ENCODE peak calls at places on chromosomes 1 and 21, in seven cellular contexts. One of them, this sample, is unnamed.

GRCh38 chr1:94863297-94863911 is 43.2 kb downstream of the SLC44A3 start:
- DNase-seq in fibroblast of the aortic adventitia: peak; percentile 93
- DNase-seq in esophagus squamous epithelium: no peak
- DNase-seq in fibroblast of lung: peak; percentile 82
- DNase-seq in choroid plexus epithelial cell: peak; percentile 64
- DNase-seq in heart right ventricle: no peak
- DNase-seq in NB4: no peak
- DNase-seq in this sample: peak; percentile 53

GRCh38 chr1:24236170-24237045 is 49.3 kb upstream of the IFNLR1 start:
- DNase-seq in fibroblast of the aortic adventitia: peak; percentile 77
- DNase-seq in esophagus squamous epithelium: no peak
- DNase-seq in fibroblast of lung: peak; percentile 65
- DNase-seq in choroid plexus epithelial cell: peak; percentile 61
- DNase-seq in heart right ventricle: no peak
- DNase-seq in NB4: no peak
- DNase-seq in this sample: peak; percentile 55

GRCh38 chr1:33327587-33328325 is 6.9 kb upstream of the A3GALT2 start:
- DNase-seq in fibroblast of the aortic adventitia: peak; percentile 98
- DNase-seq in esophagus squamous epithelium: no peak
- DNase-seq in fibroblast of lung: peak; percentile 98
- DNase-seq in choroid plexus epithelial cell: peak; percentile 99
- DNase-seq in heart right ventricle: peak; percentile 42
- DNase-seq in NB4: peak; percentile 45
- DNase-seq in this sample: peak; percentile 92

GRCh38 chr1:184954232-184954995 is 19.9 kb downstream of the NIBAN1 start:
- DNase-seq in fibroblast of the aortic adventitia: peak; percentile 53
- DNase-seq in esophagus squamous epithelium: no peak
- DNase-seq in fibroblast of lung: no peak
- DNase-seq in choroid plexus epithelial cell: no peak
- DNase-seq in heart right ventricle: no peak
- DNase-seq in NB4: no peak
- DNase-seq in this sample: no peak

GRCh38 chr1:155729031-155729898 is 40.4 kb downstream of the DAP3 start:
- DNase-seq in fibroblast of the aortic adventitia: peak; percentile 75
- DNase-seq in esophagus squamous epithelium: no peak
- DNase-seq in fibroblast of lung: peak; percentile 71
- DNase-seq in choroid plexus epithelial cell: peak; percentile 87
- DNase-seq in heart right ventricle: no peak
- DNase-seq in NB4: peak; percentile 42
- DNase-seq in this sample: peak; percentile 73

GRCh38 chr1:100969336-100969735 is 56.2 kb downstream of the DPH5 start:
- DNase-seq in fibroblast of the aortic adventitia: no peak
- DNase-seq in esophagus squamous epithelium: no peak
- DNase-seq in fibroblast of lung: no peak
- DNase-seq in choroid plexus epithelial cell: no peak
- DNase-seq in heart right ventricle: no peak
- DNase-seq in NB4: no peak
- DNase-seq in this sample: no peak

GRCh38 chr1:71587961-71588360 is 507.1 kb upstream of the ZRANB2 start:
- DNase-seq in fibroblast of the aortic adventitia: peak; percentile 69
- DNase-seq in esophagus squamous epithelium: no peak
- DNase-seq in fibroblast of lung: peak; percentile 57
- DNase-seq in choroid plexus epithelial cell: no peak
- DNase-seq in heart right ventricle: no peak
- DNase-seq in NB4: peak; percentile 40
- DNase-seq in this sample: peak; percentile 26

GRCh38 chr1:156432109-156433018 is 63.4 kb downstream of the RHBG start:
- DNase-seq in fibroblast of the aortic adventitia: no peak
- DNase-seq in esophagus squamous epithelium: no peak
- DNase-seq in fibroblast of lung: no peak
- DNase-seq in choroid plexus epithelial cell: no peak
- DNase-seq in heart right ventricle: no peak
- DNase-seq in NB4: no peak
- DNase-seq in this sample: no peak

GRCh38 chr1:88398338-88398737 is 285.7 kb upstream of the PKN2 start:
- DNase-seq in fibroblast of the aortic adventitia: no peak
- DNase-seq in esophagus squamous epithelium: no peak
- DNase-seq in fibroblast of lung: no peak
- DNase-seq in choroid plexus epithelial cell: no peak
- DNase-seq in heart right ventricle: no peak
- DNase-seq in NB4: no peak
- DNase-seq in this sample: no peak

GRCh38 chr21:42153046-42153685 is 65.8 kb upstream of the ABCG1 start:
- DNase-seq in fibroblast of the aortic adventitia: no peak
- DNase-seq in esophagus squamous epithelium: no peak
- DNase-seq in fibroblast of lung: no peak
- DNase-seq in choroid plexus epithelial cell: no peak
- DNase-seq in heart right ventricle: no peak
- DNase-seq in NB4: no peak
- DNase-seq in this sample: no peak

GRCh38 chr21:43679951-43680350 is 20.6 kb downstream of the RRP1B start:
- DNase-seq in fibroblast of the aortic adventitia: no peak
- DNase-seq in esophagus squamous epithelium: no peak
- DNase-seq in fibroblast of lung: no peak
- DNase-seq in choroid plexus epithelial cell: no peak
- DNase-seq in heart right ventricle: no peak
- DNase-seq in NB4: no peak
- DNase-seq in this sample: no peak

GRCh38 chr1:19054216-19054615 is 97.7 kb upstream of the IFFO2 start:
- DNase-seq in fibroblast of the aortic adventitia: no peak
- DNase-seq in esophagus squamous epithelium: no peak
- DNase-seq in fibroblast of lung: no peak
- DNase-seq in choroid plexus epithelial cell: no peak
- DNase-seq in heart right ventricle: no peak
- DNase-seq in NB4: no peak
- DNase-seq in this sample: no peak

GRCh38 chr1:153798468-153798780 is 23.2 kb downstream of the SLC27A3 start:
- DNase-seq in fibroblast of the aortic adventitia: no peak
- DNase-seq in esophagus squamous epithelium: no peak
- DNase-seq in fibroblast of lung: no peak
- DNase-seq in choroid plexus epithelial cell: no peak
- DNase-seq in heart right ventricle: no peak
- DNase-seq in NB4: no peak
- DNase-seq in this sample: no peak

GRCh38 chr1:201742476-201742875 is 86.5 kb upstream of the IPO9 start:
- DNase-seq in fibroblast of the aortic adventitia: no peak
- DNase-seq in esophagus squamous epithelium: no peak
- DNase-seq in fibroblast of lung: no peak
- DNase-seq in choroid plexus epithelial cell: peak; percentile 70
- DNase-seq in heart right ventricle: no peak
- DNase-seq in NB4: peak; percentile 9
- DNase-seq in this sample: peak; percentile 93

GRCh38 chr21:26267389-26267788 is 96.8 kb upstream of the APP start:
- DNase-seq in fibroblast of the aortic adventitia: no peak
- DNase-seq in esophagus squamous epithelium: no peak
- DNase-seq in fibroblast of lung: no peak
- DNase-seq in choroid plexus epithelial cell: no peak
- DNase-seq in heart right ventricle: no peak
- DNase-seq in NB4: no peak
- DNase-seq in this sample: no peak

GRCh38 chr1:16082283-16083038 is 9.0 kb upstream of the FAM131C start:
- DNase-seq in fibroblast of the aortic adventitia: peak; percentile 66
- DNase-seq in esophagus squamous epithelium: no peak
- DNase-seq in fibroblast of lung: peak; percentile 60
- DNase-seq in choroid plexus epithelial cell: peak; percentile 68
- DNase-seq in heart right ventricle: peak; percentile 78
- DNase-seq in NB4: peak; percentile 60
- DNase-seq in this sample: no peak

GRCh38 chr1:46530791-46531409 is 20.5 kb downstream of the KNCN start:
- DNase-seq in fibroblast of the aortic adventitia: no peak
- DNase-seq in esophagus squamous epithelium: no peak
- DNase-seq in fibroblast of lung: no peak
- DNase-seq in choroid plexus epithelial cell: no peak
- DNase-seq in heart right ventricle: no peak
- DNase-seq in NB4: no peak
- DNase-seq in this sample: no peak

GRCh38 chr21:14096577-14096976 is 114.2 kb downstream of the LIPI start:
- DNase-seq in fibroblast of the aortic adventitia: no peak
- DNase-seq in esophagus squamous epithelium: no peak
- DNase-seq in fibroblast of lung: no peak
- DNase-seq in choroid plexus epithelial cell: no peak
- DNase-seq in heart right ventricle: no peak
- DNase-seq in NB4: no peak
- DNase-seq in this sample: no peak

GRCh38 chr21:18840239-18840638 is 436.7 kb upstream of the TMPRSS15 start:
- DNase-seq in fibroblast of the aortic adventitia: no peak
- DNase-seq in esophagus squamous epithelium: no peak
- DNase-seq in fibroblast of lung: peak; percentile 0
- DNase-seq in choroid plexus epithelial cell: peak; percentile 52
- DNase-seq in heart right ventricle: no peak
- DNase-seq in NB4: peak; percentile 34
- DNase-seq in this sample: peak; percentile 4
- TF ChIP-seq CTCF in fibroblast of the aortic adventitia: no peak
- TF ChIP-seq CTCF in esophagus squamous epithelium: no peak
- TF ChIP-seq CTCF in fibroblast of lung: no peak
- TF ChIP-seq CTCF in choroid plexus epithelial cell: peak; percentile 54
- TF ChIP-seq CTCF in heart right ventricle: no peak
- TF ChIP-seq CTCF in NB4: peak; percentile 57
- TF ChIP-seq CTCF in this sample: peak; percentile 14

DNA sequence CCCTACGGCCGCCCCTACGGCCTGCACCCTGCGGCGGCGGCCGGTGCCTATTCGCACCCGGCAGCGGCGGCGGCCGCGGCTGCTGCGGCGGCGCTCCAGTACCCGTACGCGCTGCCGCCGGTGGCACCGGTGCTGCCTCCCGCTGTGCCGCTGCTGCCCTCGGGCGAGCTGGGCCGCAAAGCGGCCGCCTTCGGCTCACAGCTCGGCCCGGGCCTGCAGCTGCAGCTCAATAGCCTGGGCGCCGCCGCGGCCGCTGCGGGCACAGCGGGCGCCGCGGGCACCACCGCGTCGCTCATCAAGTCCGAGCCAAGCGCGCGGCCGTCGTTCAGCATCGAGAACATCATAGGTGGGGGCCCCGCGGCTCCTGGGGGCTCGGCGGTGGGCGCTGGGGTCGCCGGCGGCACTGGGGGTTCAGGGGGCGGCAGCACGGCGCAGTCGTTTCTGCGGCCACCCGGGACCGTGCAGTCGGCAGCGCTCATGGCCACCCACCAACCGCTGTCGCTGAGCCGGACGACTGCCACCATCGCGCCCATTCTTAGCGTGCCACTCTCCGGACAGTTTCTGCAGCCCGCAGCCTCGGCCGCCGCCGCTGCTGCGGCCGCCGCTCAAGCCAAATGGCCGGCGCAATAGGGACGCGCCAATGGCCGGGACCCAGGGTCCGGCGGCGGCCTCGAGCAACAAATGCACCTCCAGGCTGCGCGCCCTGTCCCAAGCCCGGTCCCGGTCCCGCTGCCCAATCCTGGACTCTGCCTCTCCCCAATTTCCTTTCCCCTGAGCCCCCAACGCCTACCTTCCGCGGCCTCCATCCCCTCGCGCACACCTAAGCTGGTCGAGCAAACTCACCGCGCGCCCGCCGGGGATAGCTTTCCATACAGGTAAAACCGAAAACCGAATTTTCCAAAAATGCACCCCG is 1.8 kb downstream of the FOXD3 start:
- DNase-seq in fibroblast of the aortic adventitia: no peak
- DNase-seq in esophagus squamous epithelium: no peak
- DNase-seq in fibroblast of lung: no peak
- DNase-seq in choroid plexus epithelial cell: no peak
- DNase-seq in heart right ventricle: no peak
- DNase-seq in NB4: no peak
- DNase-seq in this sample: no peak
- H3K4me3 ChIP-seq in fibroblast of the aortic adventitia: no peak overlapping the region
- H3K4me3 ChIP-seq in esophagus squamous epithelium: peak overlapping the region; percentile 60
- H3K4me3 ChIP-seq in fibroblast of lung: no peak overlapping the region
- H3K4me3 ChIP-seq in choroid plexus epithelial cell: no peak overlapping the region
- H3K4me3 ChIP-seq in heart right ventricle: no peak overlapping the region
- H3K4me3 ChIP-seq in NB4: no peak overlapping the region
- H3K4me3 ChIP-seq in this sample: no peak overlapping the region

DNA sequence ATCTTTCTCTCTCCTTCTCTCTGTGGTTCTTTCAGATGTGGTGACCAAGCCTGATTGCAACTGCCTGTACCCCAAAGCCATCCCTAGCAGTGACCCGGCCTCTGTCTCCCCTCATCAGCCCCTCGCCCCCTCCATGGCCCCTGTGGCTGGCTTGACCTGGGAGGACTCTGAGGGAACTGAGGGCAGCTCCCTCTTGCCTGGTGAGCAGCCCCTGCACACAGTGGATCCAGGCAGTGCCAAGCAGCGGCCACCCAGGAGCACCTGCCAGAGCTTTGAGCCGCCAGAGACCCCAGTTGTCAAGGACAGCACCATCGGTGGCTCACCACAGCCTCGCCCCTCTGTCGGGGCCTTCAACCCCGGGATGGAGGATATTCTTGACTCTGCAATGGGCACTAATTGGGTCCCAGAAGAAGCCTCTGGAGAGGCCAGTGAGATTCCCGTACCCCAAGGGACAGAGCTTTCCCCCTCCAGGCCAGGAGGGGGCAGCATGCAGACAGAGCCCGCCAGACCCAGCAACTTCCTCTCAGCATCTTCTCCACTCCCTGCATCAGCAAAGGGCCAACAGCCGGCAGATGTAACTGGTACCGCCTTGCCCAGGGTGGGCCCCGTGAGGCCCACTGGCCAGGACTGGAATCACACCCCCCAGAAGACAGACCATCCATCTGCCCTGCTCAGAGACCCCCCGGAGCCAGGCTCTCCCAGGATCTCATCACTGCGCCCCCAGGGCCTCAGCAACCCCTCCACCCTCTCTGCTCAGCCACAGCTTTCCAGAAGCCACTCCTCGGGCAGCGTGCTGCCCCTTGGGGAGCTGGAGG is 12.7 kb downstream of the CSF1 start:
- DNase-seq in fibroblast of the aortic adventitia: no peak
- DNase-seq in esophagus squamous epithelium: no peak
- DNase-seq in fibroblast of lung: no peak
- DNase-seq in choroid plexus epithelial cell: peak; percentile 48
- DNase-seq in heart right ventricle: no peak
- DNase-seq in NB4: peak; percentile 38
- DNase-seq in this sample: no peak
- TF ChIP-seq CTCF in fibroblast of the aortic adventitia: peak; percentile 37
- TF ChIP-seq CTCF in esophagus squamous epithelium: no peak
- TF ChIP-seq CTCF in fibroblast of lung: peak; percentile 11
- TF ChIP-seq CTCF in choroid plexus epithelial cell: peak; percentile 74
- TF ChIP-seq CTCF in heart right ventricle: peak; percentile 20
- TF ChIP-seq CTCF in NB4: peak; percentile 50
- TF ChIP-seq CTCF in this sample: peak; percentile 59

GRCh38 chr1:150981177-150981804 is 801 bp upstream of the ANXA9 start:
- DNase-seq in fibroblast of the aortic adventitia: no peak
- DNase-seq in esophagus squamous epithelium: no peak
- DNase-seq in fibroblast of lung: no peak
- DNase-seq in choroid plexus epithelial cell: no peak
- DNase-seq in heart right ventricle: no peak
- DNase-seq in NB4: peak; percentile 59
- DNase-seq in this sample: no peak

GRCh38 chr1:150976879-150977694 is 2.5 kb upstream of the CERS2 start:
- DNase-seq in fibroblast of the aortic adventitia: no peak
- DNase-seq in esophagus squamous epithelium: peak; percentile 36
- DNase-seq in fibroblast of lung: no peak
- DNase-seq in choroid plexus epithelial cell: no peak
- DNase-seq in heart right ventricle: peak; percentile 79
- DNase-seq in NB4: peak; percentile 96
- DNase-seq in this sample: no peak

GRCh38 chr1:150979007-150979722 is 2.9 kb upstream of the ANXA9 start:
- DNase-seq in fibroblast of the aortic adventitia: peak; percentile 93
- DNase-seq in esophagus squamous epithelium: no peak
- DNase-seq in fibroblast of lung: peak; percentile 89
- DNase-seq in choroid plexus epithelial cell: peak; percentile 91
- DNase-seq in heart right ventricle: peak; percentile 73
- DNase-seq in NB4: peak; percentile 88
- DNase-seq in this sample: peak; percentile 91

GRCh38 chr1:150981805-150982712 is at the start of gene ANXA9:
- DNase-seq in fibroblast of the aortic adventitia: no peak
- DNase-seq in esophagus squamous epithelium: no peak
- DNase-seq in fibroblast of lung: no peak
- DNase-seq in choroid plexus epithelial cell: peak; percentile 41
- DNase-seq in heart right ventricle: no peak
- DNase-seq in NB4: peak; percentile 63
- DNase-seq in this sample: no peak

GRCh38 chr1:150979723-150980056 is 2.4 kb upstream of the ANXA9 start:
- DNase-seq in fibroblast of the aortic adventitia: no peak
- DNase-seq in esophagus squamous epithelium: no peak
- DNase-seq in fibroblast of lung: no peak
- DNase-seq in choroid plexus epithelial cell: no peak
- DNase-seq in heart right ventricle: no peak
- DNase-seq in NB4: no peak
- DNase-seq in this sample: no peak
- H3K4me3 ChIP-seq in fibroblast of the aortic adventitia: no peak overlapping the region
- H3K4me3 ChIP-seq in esophagus squamous epithelium: no peak overlapping the region
- H3K4me3 ChIP-seq in fibroblast of lung: no peak overlapping the region
- H3K4me3 ChIP-seq in choroid plexus epithelial cell: no peak overlapping the region
- H3K4me3 ChIP-seq in heart right ventricle: no peak overlapping the region
- H3K4me3 ChIP-seq in NB4: no peak overlapping the region
- H3K4me3 ChIP-seq in this sample: no peak overlapping the region

This sample was measured in astrocyte of the cerebellum.